ENCODE peak calls at places on chromosomes 7 and 10, in six cellular contexts. M, W, K, J, Q and E are unnamed samples.

GRCh38 chr10:71076473-71077142 is 135.8 kb upstream of the UNC5B start:
- DNase-seq in W (no peak), M (no peak), J (no peak), K (no peak), Q (no peak), E (no peak)

GRCh38 chr7:64799-65430 is 127.5 kb upstream of the FAM20C start:
- DNase-seq in M (no peak), W (no peak), K (no peak), J (peak), Q (no peak), E (no peak)

GRCh38 chr7:4809091-4809591 is 33.7 kb downstream of the AP5Z1 start:
- DNase-seq in W (no peak), K (no peak), J (peak), Q (no peak), M (no peak), E (peak)

GRCh38 chr7:94588090-94588489 is 67.8 kb downstream of the SGCE start:
- DNase-seq in Q (no peak), W (no peak), J (peak), K (no peak), M (no peak), E (no peak)

GRCh38 chr10:3476186-3476585 is 303.6 kb upstream of the PITRM1 start:
- DNase-seq in K (no peak), Q (no peak), M (no peak), W (no peak), J (no peak), E (no peak)

GRCh38 chr7:156652886-156653568 is 12.5 kb downstream of the RNF32 start:
- DNase-seq in Q (no peak), J (no peak), K (no peak), M (no peak), W (no peak), E (no peak)

GRCh38 chr10:48445932-48446331 is 139.5 kb downstream of the MAPK8 start:
- DNase-seq in Q (no peak), J (no peak), M (peak), W (no peak), K (no peak), E (no peak)

GRCh38 chr7:16504019-16504418 is 22.6 kb upstream of the LRRC72 start:
- DNase-seq in Q (no peak), M (no peak), J (peak), W (no peak), K (no peak), E (no peak)